ENCODE peak calls at places on chromosomes 1 and 21, in eight cellular contexts. P, E, V, B, Q, W, M and X are unnamed samples.

GRCh38 chr1:86068841-86069756 is 87.5 kb downstream of the COL24A1 start:
- DNase-seq in P (no peak), E (no peak), V (no peak), B (no peak), Q (no peak), W (no peak), M (no peak), X (no peak)

GRCh38 chr1:147560756-147561472 is 19.6 kb downstream of the BCL9 start:
- DNase-seq in P (no peak), E (no peak), V (no peak), B (no peak), Q (no peak), W (no peak), M (no peak), X (no peak)

GRCh38 chr1:151802372-151802771 is 2.8 kb downstream of the LINGO4 start:
- DNase-seq in P (no peak), E (no peak), V (no peak), B (no peak), Q (no peak), W (no peak), M (no peak), X (no peak)

GRCh38 chr1:41783189-41783639 is 135.5 kb downstream of the HIVEP3 start:
- DNase-seq in P (no peak), E (no peak), V (peak; percentile 50), B (no peak), Q (peak; percentile 31), W (peak; percentile 68), M (no peak), X (no peak)

GRCh38 chr21:42535602-42536171 is 22.0 kb downstream of the SLC37A1 start:
- DNase-seq in P (no peak), E (no peak), V (no peak), B (no peak), Q (no peak), W (no peak), M (no peak), X (no peak)

GRCh38 chr1:107480548-107480947 is 339.7 kb downstream of the NTNG1 start:
- DNase-seq in P (no peak), E (no peak), V (no peak), B (no peak), Q (no peak), W (no peak), M (no peak), X (no peak)

GRCh38 chr1:160539896-160540858 is 17.1 kb upstream of the SLAMF6 start:
- DNase-seq in P (peak; percentile 22), E (no peak), V (peak; percentile 45), B (peak; percentile 76), Q (no peak), W (peak; percentile 57), M (no peak), X (no peak)

GRCh38 chr1:211551628-211552465 is 27.1 kb downstream of the SLC30A1 start:
- DNase-seq in P (no peak), E (no peak), V (no peak), B (no peak), Q (no peak), W (no peak), M (no peak), X (no peak)

GRCh38 chr1:45381243-45381642 is 41.0 kb upstream of the MUTYH start:
- DNase-seq in P (no peak), E (no peak), V (no peak), B (no peak), Q (no peak), W (no peak), M (no peak), X (no peak)

GRCh38 chr21:36703626-36704280 is 4.8 kb downstream of the SIM2 start:
- DNase-seq in P (no peak), E (no peak), V (no peak), B (no peak), Q (no peak), W (no peak), M (peak; percentile 46), X (no peak)

GRCh38 chr1:101728029-101728428 is 268.7 kb downstream of the OLFM3 start:
- DNase-seq in P (no peak), E (no peak), V (no peak), B (no peak), Q (no peak), W (no peak), M (no peak), X (no peak)

GRCh38 chr1:63103682-63104081 is 218.7 kb upstream of the FOXD3 start:
- DNase-seq in P (no peak), E (peak; percentile 50), V (no peak), B (no peak), Q (no peak), W (no peak), M (no peak), X (no peak)

GRCh38 chr1:200302192-200302892 is 107.5 kb downstream of the ZNF281 start:
- DNase-seq in P (peak; percentile 33), E (no peak), V (peak; percentile 65), B (peak; percentile 72), Q (peak; percentile 10), W (peak; percentile 59), M (peak; percentile 54), X (peak; percentile 39)

GRCh38 chr1:171221665-171222591 is 26.4 kb upstream of the FMO1 start:
- DNase-seq in P (no peak), E (no peak), V (no peak), B (no peak), Q (no peak), W (no peak), M (no peak), X (no peak)

GRCh38 chr1:75723989-75724471 is 479 bp upstream of the ACADM start:
- DNase-seq in P (peak; percentile 40), E (peak; percentile 80), V (peak; percentile 68), B (peak; percentile 82), Q (peak; percentile 53), W (peak; percentile 65), M (peak; percentile 90), X (peak; percentile 54)

GRCh38 chr21:27505516-27505915 is 538.6 kb upstream of the ADAMTS5 start:
- DNase-seq in P (no peak), E (no peak), V (no peak), B (no peak), Q (no peak), W (no peak), M (no peak), X (no peak)

GRCh38 chr1:53938136-53938830 is 7.2 kb downstream of the IFT25 start:
- DNase-seq in P (no peak), E (no peak), V (no peak), B (no peak), Q (no peak), W (no peak), M (no peak), X (no peak)

GRCh38 chr1:55339681-55340080 is 124.5 kb upstream of the USP24 start:
- DNase-seq in P (no peak), E (no peak), V (no peak), B (no peak), Q (no peak), W (no peak), M (no peak), X (no peak)

GRCh38 chr1:221562542-221563475 is 179.1 kb downstream of the DUSP10 start:
- DNase-seq in P (no peak), E (no peak), V (no peak), B (no peak), Q (no peak), W (no peak), M (no peak), X (no peak)

GRCh38 chr21:35529141-35529863 is 480.2 kb upstream of the RUNX1 start:
- DNase-seq in P (no peak), E (no peak), V (no peak), B (peak; percentile 39), Q (no peak), W (no peak), M (no peak), X (no peak)

GRCh38 chr1:186102559-186103148 is 272.4 kb downstream of the TPR start:
- DNase-seq in P (no peak), E (no peak), V (no peak), B (no peak), Q (no peak), W (no peak), M (no peak), X (no peak)

GRCh38 chr1:45001011-45001481 is 10.1 kb downstream of the HECTD3 start:
- DNase-seq in P (no peak), E (no peak), V (no peak), B (no peak), Q (no peak), W (no peak), M (no peak), X (no peak)

GRCh38 chr1:17089496-17089895 is 29.8 kb downstream of the PADI2 start:
- DNase-seq in P (no peak), E (peak; percentile 98), V (no peak), B (no peak), Q (no peak), W (no peak), M (no peak), X (no peak)

GRCh38 chr1:247360116-247360898 is 28.6 kb upstream of the ZNF496 start:
- DNase-seq in P (no peak), E (no peak), V (no peak), B (no peak), Q (no peak), W (no peak), M (no peak), X (no peak)

GRCh38 chr1:230091473-230092231 is 24.6 kb downstream of the GALNT2 start:
- DNase-seq in P (no peak), E (no peak), V (no peak), B (no peak), Q (no peak), W (no peak), M (no peak), X (no peak)

GRCh38 chr1:191517826-191518225 is 640.4 kb upstream of the RGS18 start:
- DNase-seq in P (no peak), E (no peak), V (no peak), B (no peak), Q (no peak), W (no peak), M (no peak), X (no peak)

GRCh38 chr1:177227978-177228720 is 57.4 kb downstream of the BRINP2 start:
- DNase-seq in P (no peak), E (peak; percentile 2), V (no peak), B (no peak), Q (no peak), W (no peak), M (no peak), X (no peak)